ENCODE peak calls at places on chromosomes 2 and 18, in ten cellular contexts. D, C, B, O, R, L, G, P, X and Z are unnamed samples.
A peak's percentile ranks its signal among the peaks of the same experiment; 100 is the strongest.

GRCh38 chr2:152240559-152241231 is 65.1 kb upstream of the STAM2 start:
- DNase-seq in L (no peak), P (no peak), G (no peak), C (no peak), B (no peak), X (no peak), D (no peak), R (no peak), O (no peak), Z (no peak)

GRCh38 chr2:223465793-223466192 is 136.4 kb downstream of the SCG2 start:
- DNase-seq in R (peak; percentile 71), C (peak; percentile 81), X (peak; percentile 48), L (peak; percentile 73), D (no peak), G (peak; percentile 57), B (no peak), O (peak; percentile 82), P (peak; percentile 90), Z (no peak)

GRCh38 chr18:74265546-74266098 is 26.1 kb downstream of the CYB5A start:
- DNase-seq in X (no peak), C (no peak), R (no peak), B (no peak), L (no peak), O (no peak), D (no peak), P (no peak), G (no peak), Z (no peak)

GRCh38 chr18:69895081-69896047 is 52.3 kb downstream of the CD226 start:
- DNase-seq in B (peak; percentile 89), P (no peak), C (no peak), O (no peak), R (no peak), L (no peak), D (no peak), X (no peak), G (no peak), Z (no peak)

GRCh38 chr2:20373241-20373640 is 22.6 kb upstream of the PUM2 start:
- DNase-seq in C (no peak), L (no peak), X (no peak), P (no peak), R (no peak), B (no peak), D (no peak), O (no peak), G (no peak), Z (no peak)

GRCh38 chr18:62702259-62702658 is 13.1 kb upstream of the PHLPP1 start:
- DNase-seq in X (no peak), O (no peak), R (no peak), D (no peak), L (no peak), C (no peak), P (no peak), B (no peak), G (no peak), Z (no peak)

GRCh38 chr2:134208825-134209224 is 45.0 kb upstream of the MGAT5 start:
- DNase-seq in D (no peak), G (no peak), O (no peak), L (no peak), B (no peak), R (no peak), C (peak; percentile 54), P (no peak), X (no peak), Z (no peak)

GRCh38 chr2:17805717-17806354 is 10.4 kb upstream of the MSGN1 start:
- DNase-seq in P (no peak), L (no peak), R (no peak), D (no peak), B (no peak), X (no peak), C (no peak), G (no peak), O (no peak), Z (no peak)

GRCh38 chr2:37387143-37387835 is 42.9 kb downstream of the QPCT start:
- DNase-seq in L (no peak), X (no peak), P (no peak), D (peak; percentile 23), G (no peak), B (no peak), C (no peak), O (no peak), R (no peak), Z (no peak)

GRCh38 chr2:8202139-8202538 is 479.7 kb upstream of the ID2 start:
- DNase-seq in C (no peak), R (no peak), O (no peak), G (no peak), X (no peak), B (no peak), P (no peak), L (no peak), D (no peak), Z (no peak)

GRCh38 chr18:49630246-49630699 is 68.4 kb downstream of the LIPG start:
- DNase-seq in C (peak; percentile 49), O (no peak), L (no peak), B (no peak), R (no peak), D (no peak), X (peak; percentile 22), P (no peak), G (no peak), Z (no peak)

GRCh38 chr18:55778731-55779460 is 190.9 kb upstream of the TCF4 start:
- DNase-seq in P (no peak), B (peak; percentile 71), O (no peak), G (peak; percentile 22), X (no peak), C (no peak), L (no peak), D (no peak), R (no peak), Z (peak; percentile 29)

GRCh38 chr18:77344777-77345507 is 95.3 kb downstream of the GALR1 start:
- DNase-seq in O (peak; percentile 45), P (no peak), C (no peak), R (no peak), X (no peak), D (no peak), G (no peak), B (no peak), L (no peak), Z (no peak)

GRCh38 chr2:227888289-227888688 is 16.9 kb downstream of the DAW1 start:
- DNase-seq in X (peak; percentile 27), L (peak; percentile 58), G (peak; percentile 26), C (no peak), R (no peak), D (no peak), O (no peak), B (peak; percentile 55), P (no peak), Z (peak; percentile 20)

GRCh38 chr2:122749347-122749850 is 993.9 kb downstream of the TSN start:
- DNase-seq in D (no peak), X (no peak), R (no peak), G (no peak), C (no peak), L (no peak), P (no peak), O (no peak), B (no peak), Z (no peak)

GRCh38 chr2:105454801-105455485 is 56.1 kb upstream of the FHL2 start:
- DNase-seq in P (no peak), C (no peak), X (peak; percentile 51), R (peak; percentile 50), L (no peak), D (no peak), B (peak; percentile 55), O (no peak), G (peak; percentile 50), Z (peak; percentile 65)

DNA sequence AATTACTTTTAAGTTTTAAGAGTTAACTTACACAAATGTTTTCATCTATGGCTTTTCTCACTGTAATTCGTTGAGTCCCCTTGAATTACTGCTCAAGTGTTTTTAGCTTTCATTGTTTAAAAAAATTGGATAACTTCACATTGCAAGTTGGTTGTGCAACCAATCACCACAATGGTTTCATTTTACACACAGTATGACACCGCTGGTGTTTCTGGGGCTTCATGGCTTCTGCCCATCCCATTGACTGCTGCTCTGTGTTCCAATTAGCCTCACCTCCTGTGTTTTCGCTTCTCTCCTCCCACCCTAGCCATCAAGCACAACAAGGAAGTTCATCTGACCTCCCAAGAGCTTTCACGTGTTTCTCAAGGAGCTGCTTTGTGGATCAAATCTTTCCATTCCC is 199.1 kb upstream of the CHAC2 start:
- DNase-seq in D (no peak), O (no peak), P (no peak), G (no peak), R (no peak), L (no peak), B (no peak), X (no peak), C (no peak), Z (no peak)
- H3K4me3 ChIP-seq in D (no peak overlapping the region), O (no peak overlapping the region), P (no peak overlapping the region), G (no peak overlapping the region), R (no peak overlapping the region), L (no peak overlapping the region), B (no peak overlapping the region), X (no peak overlapping the region), C (peak overlapping the region; percentile 21), Z (no peak overlapping the region)

GRCh38 chr2:39603436-39603835 is 62.3 kb upstream of the TMEM178A start:
- DNase-seq in G (no peak), D (no peak), R (no peak), B (no peak), O (no peak), P (no peak), C (no peak), L (no peak), X (no peak), Z (no peak)
- H3K27me3 ChIP-seq in G (no peaks in the 10 kb centered on the region), D (no peaks in the 10 kb centered on the region), R (no peaks in the 10 kb centered on the region), B (no peaks in the 10 kb centered on the region), O (no peaks in the 10 kb centered on the region), P (no peaks in the 10 kb centered on the region), C (no peaks in the 10 kb centered on the region), L (no peaks in the 10 kb centered on the region), X (no peaks in the 10 kb centered on the region), Z (no peaks in the 10 kb centered on the region)

DNA sequence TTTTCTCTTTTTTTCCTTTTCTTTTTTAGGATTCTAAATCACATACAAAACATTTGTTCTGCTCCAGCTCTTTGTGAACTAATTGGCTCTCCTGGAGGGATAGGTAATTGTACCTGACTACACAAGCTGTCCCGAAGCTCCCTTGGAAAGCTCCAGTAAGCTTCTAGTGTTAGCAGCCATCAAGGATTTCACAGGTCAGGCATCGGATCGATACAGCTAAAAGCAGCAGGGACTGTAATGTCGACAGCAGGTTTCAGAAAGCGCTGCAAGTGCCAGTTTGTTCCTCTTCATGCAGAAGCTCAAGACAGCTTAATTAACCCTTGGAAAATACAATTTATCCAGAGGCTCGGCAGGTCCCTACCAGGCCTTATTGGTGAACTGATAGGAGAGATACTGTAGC is 87.2 kb upstream of the VRK2 start:
- DNase-seq in C (no peak), G (no peak), X (no peak), B (no peak), L (no peak), P (no peak), O (no peak), D (no peak), R (no peak), Z (no peak)
- H3K4me3 ChIP-seq in C (no peak overlapping the region), G (no peak overlapping the region), X (no peak overlapping the region), B (no peak overlapping the region), L (no peak overlapping the region), P (no peak overlapping the region), O (no peak overlapping the region), D (no peak overlapping the region), R (no peak overlapping the region), Z (no peak overlapping the region)

DNA sequence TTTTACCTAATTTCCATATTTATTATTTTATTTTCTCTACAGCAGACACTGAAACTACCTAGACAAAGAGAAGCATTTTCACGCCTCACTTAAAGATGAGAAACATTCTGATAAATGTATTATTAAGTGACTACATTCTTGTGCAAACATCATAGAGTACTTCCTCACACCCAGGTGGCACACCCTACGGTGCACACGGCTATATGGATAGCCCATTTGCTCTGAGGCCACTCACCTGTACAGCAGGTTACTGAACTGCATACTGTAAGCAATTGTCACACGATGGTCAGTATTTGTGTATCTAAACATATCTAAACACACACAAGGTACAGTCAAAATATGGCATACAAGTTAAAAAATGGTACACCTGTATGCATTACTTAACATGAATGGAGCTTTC is 481.4 kb downstream of the CMPK2 start:
- DNase-seq in L (no peak), D (no peak), G (no peak), X (peak; percentile 14), B (no peak), C (no peak), O (no peak), R (no peak), P (no peak), Z (no peak)
- H3K27me3 ChIP-seq in L (no peaks in the 10 kb centered on the region), D (no peaks in the 10 kb centered on the region), G (no peaks in the 10 kb centered on the region), X (no peaks in the 10 kb centered on the region), B (no peaks in the 10 kb centered on the region), C (no peaks in the 10 kb centered on the region), O (no peaks in the 10 kb centered on the region), R (no peaks in the 10 kb centered on the region), P (no peaks in the 10 kb centered on the region), Z (no peaks in the 10 kb centered on the region)